ENCODE peak calls at places on chromosomes 6 and 20, in five cellular contexts. I is tibial nerve, X is fibroblast of lung, V is neural progenitor cell, L is pancreas. M is an unnamed sample.

GRCh38 chr6:15999201-15999600 is 129.7 kb upstream of the MYLIP start:
- DNase-seq in I (no peak), X (no peak), V (no peak), L (no peak), M (no peak)

GRCh38 chr6:142482249-142482648 is 180.4 kb downstream of the ADGRG6 start:
- DNase-seq in L (no peak), V (no peak), I (no peak), X (no peak), M (no peak)

GRCh38 chr6:81865712-81866111 is 113.2 kb upstream of the TENT5A start:
- DNase-seq in L (no peak), V (no peak), X (peak; percentile 86), I (no peak), M (no peak)

GRCh38 chr6:21922086-21922485 is 328.5 kb downstream of the SOX4 start:
- DNase-seq in X (peak; percentile 86), L (no peak), V (peak; percentile 53), I (no peak), M (no peak)

GRCh38 chr20:17898548-17898994 is 70.0 kb downstream of the SNX5 start:
- DNase-seq in L (peak; percentile 59), I (peak; percentile 92), V (peak; percentile 77), X (peak; percentile 57), M (peak; percentile 21)

GRCh38 chr20:62063981-62064787 is 1.5 kb downstream of the TAF4 start:
- DNase-seq in X (no peak), I (no peak), V (peak; percentile 62), L (peak; percentile 75), M (no peak)

GRCh38 chr6:15387118-15387517 is 141.2 kb downstream of the JARID2 start:
- DNase-seq in L (no peak), V (no peak), X (peak; percentile 83), I (no peak), M (no peak)

GRCh38 chr6:165987483-165988305 is 180.0 kb downstream of the TBXT start:
- DNase-seq in V (peak; percentile 85), I (peak; percentile 27), L (peak; percentile 58), X (peak; percentile 86), M (no peak)

GRCh38 chr20:44405785-44406571 is 50.5 kb downstream of the HNF4A start:
- DNase-seq in I (no peak), X (no peak), V (no peak), L (no peak), M (no peak)
- H3K4me3 ChIP-seq in I (no peak overlapping the region), X (no peak overlapping the region), V (no peak overlapping the region), L (no peak overlapping the region), M (no peak overlapping the region)

GRCh38 chr20:23879328-23879798 is at the start of gene CST5:
- DNase-seq in L (no peak), V (no peak), I (no peak), X (no peak), M (no peak)
- H3K27ac ChIP-seq in L (no peak within 1 kb of the TSS), V (no peak within 1 kb of the TSS), I (no peak within 1 kb of the TSS), X (no peak within 1 kb of the TSS), M (no peak within 1 kb of the TSS)

GRCh38 chr20:11917663-11918062 is at the start of gene BTBD3:
- DNase-seq in X (peak; percentile 80), I (no peak), L (peak; percentile 73), V (peak; percentile 16), M (no peak)
- H3K4me3 ChIP-seq in X (peak within 1 kb of the TSS; percentile 65), I (peak within 1 kb of the TSS; percentile 12), L (peak within 1 kb of the TSS; percentile 33), V (no peak within 1 kb of the TSS), M (no peak within 1 kb of the TSS)

DNA sequence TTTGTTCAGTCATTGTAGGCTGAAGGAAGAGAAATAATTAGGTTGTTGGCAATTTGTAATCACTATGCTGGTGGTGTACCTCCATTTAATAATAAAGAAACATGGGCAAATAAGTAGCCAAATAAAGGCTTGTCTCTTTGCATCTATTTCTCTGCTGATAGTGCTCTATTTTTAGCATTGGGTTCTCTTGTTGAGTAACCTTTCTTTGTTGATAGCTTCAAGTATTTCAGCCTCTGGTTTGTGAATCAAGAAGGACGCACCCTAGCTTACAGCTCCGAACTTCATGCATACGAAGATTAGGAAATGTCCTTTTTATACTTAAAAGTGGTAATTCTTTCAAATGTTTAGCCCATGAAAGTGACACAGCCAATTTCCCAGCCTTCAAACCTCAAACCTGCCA is 2.6 kb downstream of the PPP1R14C start:
- DNase-seq in L (no peak), V (no peak), X (no peak), I (no peak), M (no peak)
- H3K27ac ChIP-seq in L (no peak overlapping the region), V (no peak overlapping the region), X (no peak overlapping the region), I (no peak overlapping the region), M (no peak overlapping the region)

GRCh38 chr20:38871560-38871953 is 54.7 kb upstream of the FAM83D start:
- DNase-seq in X (no peak), V (no peak), L (no peak), I (no peak), M (no peak)
- H3K4me3 ChIP-seq in X (no peak overlapping the region), V (no peak overlapping the region), L (no peak overlapping the region), I (no peak overlapping the region), M (no peak overlapping the region)

GRCh38 chr6:35046862-35047261 is 94.3 kb downstream of the TCP11 start:
- DNase-seq in X (no peak), I (no peak), V (no peak), L (no peak), M (no peak)
- H3K27ac ChIP-seq in X (no peak overlapping the region), I (peak overlapping the region; percentile 83), V (no peak overlapping the region), L (peak overlapping the region; percentile 61), M (peak overlapping the region; percentile 8)

M was measured in effector memory CD4-positive, alpha-beta T cell.